ENCODE peak calls at places on chromosomes 5 and 9, in ten cellular contexts. L is NCI-H2081, J is kidney, M is right cardiac atrium, E is NCI-H446 treated with DMSO at 0.1 percent for 48 hours, P is RWPE2, T is RPMI8226, N is COR-L47, A is G401, V is SJSA1. F is an unnamed sample.

GRCh38 chr5:34013547-34013946 is 5.7 kb upstream of the AMACR start:
- DNase-seq in L (no peak), J (no peak), M (no peak), E (no peak), P (no peak), T (no peak), N (no peak), A (no peak), V (no peak), F (no peak)

GRCh38 chr5:121870489-121870888 is 18.8 kb downstream of the FTMT start:
- DNase-seq in L (no peak), J (no peak), M (no peak), E (peak), P (no peak), T (no peak), N (no peak), A (peak), V (no peak), F (peak)

GRCh38 chr5:62649476-62650113 is 71.0 kb downstream of the LRRC70 start:
- DNase-seq in L (no peak), J (no peak), M (no peak), E (no peak), P (no peak), T (peak), N (no peak), A (no peak), V (no peak), F (no peak)

GRCh38 chr5:150497274-150497988 is 10.5 kb upstream of the NDST1 start:
- DNase-seq in L (no peak), J (peak), M (peak), E (no peak), P (peak), T (no peak), N (no peak), A (no peak), V (peak), F (peak)

GRCh38 chr9:21710792-21711191 is 91.6 kb upstream of the MTAP start:
- DNase-seq in L (no peak), J (no peak), M (no peak), E (no peak), P (no peak), T (no peak), N (no peak), A (no peak), V (no peak), F (no peak)

GRCh38 chr5:4372481-4372880 is 767.6 kb upstream of the ADAMTS16 start:
- DNase-seq in L (no peak), J (no peak), M (no peak), E (no peak), P (no peak), T (no peak), N (no peak), A (no peak), V (no peak), F (no peak)

GRCh38 chr9:77011973-77012817 is 7.3 kb upstream of the FOXB2 start:
- DNase-seq in L (no peak), J (no peak), M (peak), E (no peak), P (no peak), T (peak), N (no peak), A (peak), V (no peak), F (no peak)

GRCh38 chr5:117731445-117731844 is 1156.8 kb upstream of the SEMA6A start:
- DNase-seq in L (peak), J (no peak), M (no peak), E (peak), P (no peak), T (no peak), N (peak), A (peak), V (no peak), F (no peak)

GRCh38 chr5:7779019-7779662 is 71.8 kb downstream of the CFAP90 start:
- DNase-seq in L (no peak), J (no peak), M (no peak), E (no peak), P (no peak), T (no peak), N (no peak), A (no peak), V (no peak), F (no peak)

GRCh38 chr5:137822158-137822764 is 45.4 kb upstream of the MYOT start:
- DNase-seq in L (no peak), J (no peak), M (no peak), E (peak), P (no peak), T (peak), N (peak), A (peak), V (peak), F (no peak)

GRCh38 chr5:123511290-123511647 is 708 bp upstream of the CSNK1G3 start:
- DNase-seq in L (no peak), J (no peak), M (no peak), E (no peak), P (no peak), T (no peak), N (no peak), A (no peak), V (no peak), F (no peak)

GRCh38 chr9:36575411-36575882 is 2.8 kb downstream of the MELK start:
- DNase-seq in L (no peak), J (no peak), M (no peak), E (no peak), P (no peak), T (no peak), N (no peak), A (no peak), V (peak), F (no peak)

GRCh38 chr5:57219386-57219785 is 45.5 kb downstream of the GPBP1 start:
- DNase-seq in L (no peak), J (no peak), M (no peak), E (no peak), P (no peak), T (peak), N (no peak), A (no peak), V (no peak), F (no peak)

GRCh38 chr5:132396589-132397001 is 27.1 kb downstream of the SLC22A5 start:
- DNase-seq in L (no peak), J (no peak), M (no peak), E (no peak), P (no peak), T (no peak), N (no peak), A (no peak), V (no peak), F (no peak)

GRCh38 chr5:181243521-181244307 is at the start of gene RACK1:
- DNase-seq in L (no peak), J (peak), M (peak), E (no peak), P (peak), T (peak), N (no peak), A (peak), V (peak), F (peak)

GRCh38 chr9:97160255-97160654 is 121.3 kb upstream of the CTSV start:
- DNase-seq in L (no peak), J (no peak), M (no peak), E (no peak), P (no peak), T (no peak), N (no peak), A (no peak), V (no peak), F (no peak)

GRCh38 chr9:69996947-69997346 is 46.7 kb upstream of the MAMDC2 start:
- DNase-seq in L (no peak), J (no peak), M (no peak), E (no peak), P (no peak), T (no peak), N (no peak), A (no peak), V (no peak), F (no peak)

GRCh38 chr9:89021154-89021803 is 30.0 kb downstream of the S1PR3 start:
- DNase-seq in L (no peak), J (peak), M (peak), E (no peak), P (no peak), T (no peak), N (no peak), A (no peak), V (peak), F (peak)

GRCh38 chr5:114411380-114411931 is 49.6 kb downstream of the KCNN2 start:
- DNase-seq in L (no peak), J (no peak), M (no peak), E (no peak), P (no peak), T (no peak), N (no peak), A (no peak), V (no peak), F (no peak)

GRCh38 chr5:1083823-1084605 is 27.8 kb downstream of the SLC12A7 start:
- DNase-seq in L (no peak), J (no peak), M (no peak), E (no peak), P (no peak), T (no peak), N (no peak), A (no peak), V (no peak), F (no peak)

GRCh38 chr5:14723648-14724231 is 59.2 kb downstream of the OTULIN start:
- DNase-seq in L (no peak), J (no peak), M (no peak), E (no peak), P (no peak), T (no peak), N (no peak), A (no peak), V (no peak), F (no peak)

GRCh38 chr9:87270241-87271234 is 227.1 kb upstream of the DAPK1 start:
- DNase-seq in L (no peak), J (no peak), M (no peak), E (no peak), P (no peak), T (no peak), N (no peak), A (no peak), V (peak), F (no peak)